ENCODE peak calls at places on chromosomes 2 and 18, in ten cellular contexts. One of them, this sample, is unnamed.

GRCh38 chr18:3261393-3262233 is at the start of gene MYL12B:
- DNase-seq in MCF 10A: peak; percentile 78
- DNase-seq in HCT116: peak; percentile 62
- DNase-seq in choroid plexus epithelial cell: peak; percentile 79
- DNase-seq in coronary artery: peak; percentile 90
- DNase-seq in heart right ventricle: peak; percentile 82
- DNase-seq in HFF-Myc: no peak
- DNase-seq in tibial nerve: peak; percentile 65
- DNase-seq in cardiac muscle cell: peak; percentile 91
- DNase-seq in neural crest cell: peak; percentile 66
- DNase-seq in this sample: peak; percentile 86

GRCh38 chr2:102376052-102376591 is 20.5 kb downstream of the IL18R1 start:
- DNase-seq in HCT116: no peak
- DNase-seq in cardiac muscle cell: no peak
- DNase-seq in neural crest cell: no peak
- DNase-seq in choroid plexus epithelial cell: peak; percentile 15
- DNase-seq in HFF-Myc: no peak
- DNase-seq in tibial nerve: no peak
- DNase-seq in coronary artery: no peak
- DNase-seq in MCF 10A: no peak
- DNase-seq in heart right ventricle: no peak
- DNase-seq in this sample: no peak

GRCh38 chr2:9235388-9236344 is 29.1 kb downstream of the ASAP2 start:
- DNase-seq in heart right ventricle: no peak
- DNase-seq in HCT116: no peak
- DNase-seq in tibial nerve: no peak
- DNase-seq in cardiac muscle cell: no peak
- DNase-seq in HFF-Myc: peak; percentile 61
- DNase-seq in neural crest cell: no peak
- DNase-seq in MCF 10A: peak; percentile 71
- DNase-seq in choroid plexus epithelial cell: peak; percentile 67
- DNase-seq in coronary artery: no peak
- DNase-seq in this sample: no peak

GRCh38 chr18:36496022-36496421 is 198.5 kb downstream of the FHOD3 start:
- DNase-seq in neural crest cell: no peak
- DNase-seq in heart right ventricle: no peak
- DNase-seq in coronary artery: no peak
- DNase-seq in HFF-Myc: no peak
- DNase-seq in cardiac muscle cell: no peak
- DNase-seq in tibial nerve: no peak
- DNase-seq in choroid plexus epithelial cell: no peak
- DNase-seq in HCT116: no peak
- DNase-seq in MCF 10A: no peak
- DNase-seq in this sample: no peak

GRCh38 chr2:79087785-79088364 is at the start of gene REG1B:
- DNase-seq in HFF-Myc: no peak
- DNase-seq in coronary artery: no peak
- DNase-seq in cardiac muscle cell: no peak
- DNase-seq in HCT116: no peak
- DNase-seq in heart right ventricle: no peak
- DNase-seq in tibial nerve: no peak
- DNase-seq in neural crest cell: no peak
- DNase-seq in MCF 10A: no peak
- DNase-seq in choroid plexus epithelial cell: no peak
- DNase-seq in this sample: no peak

GRCh38 chr2:133986076-133986837 is 267.6 kb upstream of the MGAT5 start:
- DNase-seq in MCF 10A: peak; percentile 42
- DNase-seq in coronary artery: no peak
- DNase-seq in heart right ventricle: no peak
- DNase-seq in cardiac muscle cell: peak; percentile 67
- DNase-seq in tibial nerve: no peak
- DNase-seq in HCT116: no peak
- DNase-seq in neural crest cell: no peak
- DNase-seq in choroid plexus epithelial cell: peak; percentile 23
- DNase-seq in HFF-Myc: no peak
- DNase-seq in this sample: no peak

GRCh38 chr2:236554629-236555282 is 14.9 kb upstream of the ACKR3 start:
- DNase-seq in MCF 10A: no peak
- DNase-seq in tibial nerve: no peak
- DNase-seq in coronary artery: no peak
- DNase-seq in HFF-Myc: no peak
- DNase-seq in neural crest cell: no peak
- DNase-seq in cardiac muscle cell: no peak
- DNase-seq in heart right ventricle: no peak
- DNase-seq in HCT116: no peak
- DNase-seq in choroid plexus epithelial cell: no peak
- DNase-seq in this sample: no peak

GRCh38 chr2:97673187-97673914 is 3.8 kb downstream of the C2orf92 start:
- DNase-seq in choroid plexus epithelial cell: peak; percentile 28
- DNase-seq in heart right ventricle: no peak
- DNase-seq in HCT116: no peak
- DNase-seq in coronary artery: no peak
- DNase-seq in HFF-Myc: no peak
- DNase-seq in neural crest cell: no peak
- DNase-seq in tibial nerve: no peak
- DNase-seq in MCF 10A: no peak
- DNase-seq in cardiac muscle cell: no peak
- DNase-seq in this sample: no peak

GRCh38 chr2:118032169-118033013 is 18.5 kb upstream of the CCDC93 start:
- DNase-seq in choroid plexus epithelial cell: peak; percentile 65
- DNase-seq in heart right ventricle: no peak
- DNase-seq in neural crest cell: peak; percentile 37
- DNase-seq in cardiac muscle cell: peak; percentile 65
- DNase-seq in HCT116: no peak
- DNase-seq in coronary artery: no peak
- DNase-seq in tibial nerve: no peak
- DNase-seq in MCF 10A: peak; percentile 60
- DNase-seq in HFF-Myc: no peak
- DNase-seq in this sample: peak; percentile 46

GRCh38 chr2:226869371-226869770 is 33.5 kb downstream of the RHBDD1 start:
- DNase-seq in tibial nerve: no peak
- DNase-seq in cardiac muscle cell: no peak
- DNase-seq in neural crest cell: no peak
- DNase-seq in HCT116: no peak
- DNase-seq in heart right ventricle: no peak
- DNase-seq in coronary artery: no peak
- DNase-seq in choroid plexus epithelial cell: peak; percentile 30
- DNase-seq in MCF 10A: no peak
- DNase-seq in HFF-Myc: no peak
- DNase-seq in this sample: no peak

GRCh38 chr2:190351955-190352354 is 8.6 kb downstream of the INPP1 start:
- DNase-seq in HCT116: no peak
- DNase-seq in tibial nerve: no peak
- DNase-seq in choroid plexus epithelial cell: no peak
- DNase-seq in heart right ventricle: no peak
- DNase-seq in neural crest cell: no peak
- DNase-seq in HFF-Myc: no peak
- DNase-seq in MCF 10A: no peak
- DNase-seq in coronary artery: no peak
- DNase-seq in cardiac muscle cell: no peak
- DNase-seq in this sample: no peak

GRCh38 chr2:48600917-48601316 is 16.7 kb upstream of the GTF2A1L start:
- DNase-seq in MCF 10A: no peak
- DNase-seq in heart right ventricle: no peak
- DNase-seq in HFF-Myc: no peak
- DNase-seq in cardiac muscle cell: no peak
- DNase-seq in tibial nerve: no peak
- DNase-seq in HCT116: no peak
- DNase-seq in coronary artery: no peak
- DNase-seq in choroid plexus epithelial cell: peak; percentile 27
- DNase-seq in neural crest cell: no peak
- DNase-seq in this sample: no peak

GRCh38 chr2:164735309-164735919 is 106.2 kb downstream of the COBLL1 start:
- DNase-seq in heart right ventricle: no peak
- DNase-seq in neural crest cell: no peak
- DNase-seq in MCF 10A: peak; percentile 70
- DNase-seq in choroid plexus epithelial cell: peak; percentile 52
- DNase-seq in tibial nerve: no peak
- DNase-seq in coronary artery: no peak
- DNase-seq in HCT116: no peak
- DNase-seq in HFF-Myc: no peak
- DNase-seq in cardiac muscle cell: no peak
- DNase-seq in this sample: no peak

GRCh38 chr2:144596074-144596871 is 76.4 kb upstream of the ZEB2 start:
- DNase-seq in tibial nerve: no peak
- DNase-seq in cardiac muscle cell: peak; percentile 15
- DNase-seq in coronary artery: no peak
- DNase-seq in neural crest cell: peak; percentile 19
- DNase-seq in MCF 10A: peak; percentile 56
- DNase-seq in HCT116: no peak
- DNase-seq in heart right ventricle: no peak
- DNase-seq in choroid plexus epithelial cell: peak; percentile 71
- DNase-seq in HFF-Myc: no peak
- DNase-seq in this sample: no peak

GRCh38 chr18:5106730-5107129 is 90.3 kb downstream of the AKAIN1 start:
- DNase-seq in coronary artery: no peak
- DNase-seq in tibial nerve: no peak
- DNase-seq in heart right ventricle: no peak
- DNase-seq in neural crest cell: no peak
- DNase-seq in HFF-Myc: no peak
- DNase-seq in HCT116: no peak
- DNase-seq in MCF 10A: no peak
- DNase-seq in cardiac muscle cell: no peak
- DNase-seq in choroid plexus epithelial cell: no peak
- DNase-seq in this sample: no peak
- TF ChIP-seq CTCF in coronary artery: no peak
- TF ChIP-seq CTCF in tibial nerve: no peak
- TF ChIP-seq CTCF in heart right ventricle: peak; percentile 7
- TF ChIP-seq CTCF in neural crest cell: no peak
- TF ChIP-seq CTCF in HFF-Myc: no peak
- TF ChIP-seq CTCF in HCT116: no peak
- TF ChIP-seq CTCF in MCF 10A: peak; percentile 23
- TF ChIP-seq CTCF in cardiac muscle cell: no peak
- TF ChIP-seq CTCF in choroid plexus epithelial cell: no peak
- TF ChIP-seq CTCF in this sample: no peak

GRCh38 chr2:219983836-219984235 is 356.4 kb downstream of the SLC4A3 start:
- DNase-seq in HFF-Myc: no peak
- DNase-seq in tibial nerve: no peak
- DNase-seq in HCT116: no peak
- DNase-seq in cardiac muscle cell: no peak
- DNase-seq in choroid plexus epithelial cell: peak; percentile 41
- DNase-seq in heart right ventricle: no peak
- DNase-seq in neural crest cell: no peak
- DNase-seq in coronary artery: no peak
- DNase-seq in MCF 10A: no peak
- DNase-seq in this sample: no peak
- TF ChIP-seq CTCF in HFF-Myc: no peak
- TF ChIP-seq CTCF in tibial nerve: no peak
- TF ChIP-seq CTCF in HCT116: no peak
- TF ChIP-seq CTCF in cardiac muscle cell: no peak
- TF ChIP-seq CTCF in choroid plexus epithelial cell: no peak
- TF ChIP-seq CTCF in heart right ventricle: no peak
- TF ChIP-seq CTCF in neural crest cell: no peak
- TF ChIP-seq CTCF in coronary artery: no peak
- TF ChIP-seq CTCF in MCF 10A: no peak
- TF ChIP-seq CTCF in this sample: no peak

GRCh38 chr2:86703704-86704370 is 16.3 kb upstream of the RMND5A start:
- DNase-seq in MCF 10A: peak; percentile 89
- DNase-seq in heart right ventricle: peak; percentile 26
- DNase-seq in HFF-Myc: peak; percentile 57
- DNase-seq in HCT116: peak; percentile 83
- DNase-seq in neural crest cell: no peak
- DNase-seq in tibial nerve: no peak
- DNase-seq in choroid plexus epithelial cell: peak; percentile 27
- DNase-seq in coronary artery: no peak
- DNase-seq in cardiac muscle cell: no peak
- DNase-seq in this sample: no peak
- TF ChIP-seq CTCF in MCF 10A: no peak
- TF ChIP-seq CTCF in heart right ventricle: peak; percentile 17
- TF ChIP-seq CTCF in HFF-Myc: no peak
- TF ChIP-seq CTCF in HCT116: no peak
- TF ChIP-seq CTCF in neural crest cell: no peak
- TF ChIP-seq CTCF in tibial nerve: no peak
- TF ChIP-seq CTCF in choroid plexus epithelial cell: no peak
- TF ChIP-seq CTCF in coronary artery: no peak
- TF ChIP-seq CTCF in cardiac muscle cell: no peak
- TF ChIP-seq CTCF in this sample: no peak

GRCh38 chr2:159292157-159292556 is 5.7 kb upstream of the WDSUB1 start:
- DNase-seq in neural crest cell: no peak
- DNase-seq in heart right ventricle: no peak
- DNase-seq in cardiac muscle cell: peak; percentile 38
- DNase-seq in choroid plexus epithelial cell: no peak
- DNase-seq in MCF 10A: no peak
- DNase-seq in HCT116: no peak
- DNase-seq in tibial nerve: no peak
- DNase-seq in coronary artery: no peak
- DNase-seq in HFF-Myc: no peak
- DNase-seq in this sample: no peak

GRCh38 chr2:159286709-159287441 is 372 bp upstream of the WDSUB1 start:
- DNase-seq in heart right ventricle: peak; percentile 99
- DNase-seq in coronary artery: peak; percentile 98
- DNase-seq in HFF-Myc: peak; percentile 84
- DNase-seq in cardiac muscle cell: peak; percentile 100
- DNase-seq in tibial nerve: peak; percentile 97
- DNase-seq in HCT116: peak; percentile 87
- DNase-seq in choroid plexus epithelial cell: peak; percentile 96
- DNase-seq in MCF 10A: peak; percentile 98
- DNase-seq in neural crest cell: peak; percentile 97
- DNase-seq in this sample: peak; percentile 99

GRCh38 chr2:159287733-159288132 is 1.2 kb upstream of the WDSUB1 start:
- DNase-seq in choroid plexus epithelial cell: no peak
- DNase-seq in neural crest cell: no peak
- DNase-seq in heart right ventricle: no peak
- DNase-seq in coronary artery: no peak
- DNase-seq in MCF 10A: no peak
- DNase-seq in cardiac muscle cell: no peak
- DNase-seq in tibial nerve: no peak
- DNase-seq in HCT116: no peak
- DNase-seq in HFF-Myc: no peak
- DNase-seq in this sample: no peak

GRCh38 chr2:159285929-159286708 is at the start of gene WDSUB1:
- DNase-seq in neural crest cell: peak; percentile 28
- DNase-seq in coronary artery: peak; percentile 88
- DNase-seq in HCT116: no peak
- DNase-seq in heart right ventricle: peak; percentile 66
- DNase-seq in tibial nerve: peak; percentile 32
- DNase-seq in choroid plexus epithelial cell: peak; percentile 73
- DNase-seq in MCF 10A: peak; percentile 60
- DNase-seq in cardiac muscle cell: peak; percentile 79
- DNase-seq in HFF-Myc: peak; percentile 16
- DNase-seq in this sample: peak; percentile 51

DNA sequence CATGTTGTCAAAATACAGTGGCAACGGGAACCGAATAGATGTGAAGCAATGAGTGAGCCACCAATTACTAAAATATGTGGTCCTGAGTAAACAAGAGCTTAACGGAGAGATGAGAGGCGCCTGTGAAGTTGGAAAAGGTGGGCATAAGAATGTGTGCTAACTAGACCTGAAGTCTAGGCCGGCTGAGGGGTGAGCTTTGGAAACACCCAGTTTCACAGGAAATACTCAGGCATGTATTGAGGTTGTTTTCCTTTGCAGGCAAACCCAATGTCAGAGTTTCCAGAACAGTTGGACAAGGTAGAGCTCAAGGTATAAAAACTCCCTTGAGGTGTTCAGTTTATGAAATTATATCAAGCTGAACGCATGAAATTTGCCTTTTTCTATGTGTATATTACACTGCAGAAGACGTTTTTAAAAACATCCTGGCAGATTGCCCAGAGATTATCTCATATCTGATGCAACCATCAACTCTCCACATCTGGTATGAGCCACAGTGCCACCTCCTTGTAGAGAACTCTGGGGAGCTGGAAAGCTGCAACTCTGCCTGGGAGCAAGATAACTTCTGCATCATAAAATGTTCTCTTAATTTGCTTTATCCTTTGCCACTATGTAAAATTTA is 3.9 kb upstream of the WDSUB1 start:
- DNase-seq in HCT116: peak; percentile 51
- DNase-seq in HFF-Myc: peak; percentile 88
- DNase-seq in choroid plexus epithelial cell: peak; percentile 97
- DNase-seq in cardiac muscle cell: no peak
- DNase-seq in MCF 10A: peak; percentile 88
- DNase-seq in coronary artery: no peak
- DNase-seq in heart right ventricle: no peak
- DNase-seq in neural crest cell: no peak
- DNase-seq in tibial nerve: no peak
- DNase-seq in this sample: peak; percentile 20
- TF ChIP-seq CTCF in HCT116: no peak
- TF ChIP-seq CTCF in HFF-Myc: no peak
- TF ChIP-seq CTCF in choroid plexus epithelial cell: peak; percentile 51
- TF ChIP-seq CTCF in cardiac muscle cell: no peak
- TF ChIP-seq CTCF in MCF 10A: no peak
- TF ChIP-seq CTCF in coronary artery: no peak
- TF ChIP-seq CTCF in heart right ventricle: no peak
- TF ChIP-seq CTCF in neural crest cell: no peak
- TF ChIP-seq CTCF in tibial nerve: no peak
- TF ChIP-seq CTCF in this sample: no peak